ENCODE peak calls at places on chromosomes 6 and 20, in eight cellular contexts. R is heart left ventricle, Z is breast epithelium, I is endothelial cell of umbilical vein, B is lower leg skin, Y is K562, M is suprapubic skin, A is A549. S is an unnamed sample.

GRCh38 chr20:7741866-7742265 is 198.4 kb downstream of the HAO1 start:
- DNase-seq in M (no peak), B (no peak), R (no peak), Z (no peak), Y (no peak), A (no peak), I (peak; percentile 42), S (no peak)

GRCh38 chr6:112268011-112268410 is 13.6 kb upstream of the LAMA4 start:
- DNase-seq in Y (no peak), I (no peak), B (no peak), M (no peak), A (no peak), Z (no peak), R (no peak), S (no peak)

GRCh38 chr6:152697634-152698033 is at the start of gene MYCT1:
- DNase-seq in M (no peak), A (no peak), I (peak; percentile 98), Y (no peak), B (no peak), R (no peak), Z (no peak), S (no peak)

GRCh38 chr20:47493175-47493953 is 8.3 kb upstream of the NCOA3 start:
- DNase-seq in M (peak; percentile 90), R (peak; percentile 87), Y (peak; percentile 69), B (peak; percentile 91), Z (peak; percentile 74), I (peak; percentile 49), A (peak; percentile 64), S (peak; percentile 78)

GRCh38 chr6:142695016-142695415 is 250.0 kb downstream of the HIVEP2 start:
- DNase-seq in Z (no peak), A (no peak), B (no peak), R (no peak), I (no peak), M (no peak), Y (no peak), S (no peak)

GRCh38 chr6:113777601-113778000 is 79.5 kb upstream of the MARCKS start:
- DNase-seq in Y (no peak), R (no peak), I (no peak), A (no peak), B (no peak), M (no peak), Z (no peak), S (no peak)

GRCh38 chr6:164039954-164040375 is 625.4 kb downstream of the QKI start:
- DNase-seq in Y (peak; percentile 97), B (no peak), A (no peak), Z (no peak), R (peak; percentile 66), I (peak; percentile 58), M (no peak), S (peak; percentile 17)

GRCh38 chr6:39059496-39060310 is 11.1 kb downstream of the GLP1R start:
- DNase-seq in R (no peak), Z (no peak), I (no peak), A (no peak), Y (no peak), M (no peak), B (no peak), S (no peak)

GRCh38 chr20:62193079-62194025 is 10.5 kb downstream of the MTG2 start:
- DNase-seq in A (no peak), I (no peak), Y (no peak), Z (no peak), M (no peak), R (no peak), B (no peak), S (no peak)

GRCh38 chr6:167093406-167093921 is 29.4 kb upstream of the CCR6 start:
- DNase-seq in Y (no peak), B (no peak), R (no peak), I (no peak), A (no peak), Z (no peak), M (no peak), S (no peak)

GRCh38 chr6:44542401-44543116 is 155.1 kb downstream of the CDC5L start:
- DNase-seq in Z (no peak), Y (no peak), M (peak; percentile 67), I (no peak), A (no peak), R (no peak), B (no peak), S (no peak)

GRCh38 chr6:16762547-16763477 is 1.6 kb upstream of the ATXN1 start:
- DNase-seq in Z (peak; percentile 77), Y (peak; percentile 67), I (peak; percentile 88), A (peak; percentile 70), R (peak; percentile 62), M (no peak), B (peak; percentile 64), S (peak; percentile 65)

GRCh38 chr6:42197574-42198362 is 3.0 kb upstream of the GUCA1B start:
- DNase-seq in M (no peak), Y (peak; percentile 89), B (no peak), I (peak; percentile 49), Z (no peak), R (no peak), A (peak; percentile 68), S (no peak)

GRCh38 chr20:40689100-40689942 is at the start of gene MAFB:
- DNase-seq in Y (peak; percentile 60), R (peak; percentile 97), A (peak; percentile 44), M (peak; percentile 97), Z (peak; percentile 95), I (peak; percentile 95), B (peak; percentile 94), S (peak; percentile 95)

GRCh38 chr20:38094373-38094775 is 60.8 kb downstream of the RPRD1B start:
- DNase-seq in A (peak; percentile 57), Z (no peak), M (no peak), I (peak; percentile 72), R (no peak), Y (peak; percentile 59), B (peak; percentile 45), S (no peak)

GRCh38 chr6:163793584-163793983 is 379.1 kb downstream of the QKI start:
- DNase-seq in B (no peak), Z (no peak), A (peak; percentile 17), R (no peak), I (no peak), M (no peak), Y (no peak), S (no peak)

GRCh38 chr6:30071081-30071818 is 4.3 kb downstream of the PPP1R11 start:
- DNase-seq in B (no peak), R (peak; percentile 77), A (no peak), M (no peak), Z (no peak), I (peak; percentile 11), Y (no peak), S (no peak)

GRCh38 chr6:41529049-41529448 is 17.1 kb upstream of the FOXP4 start:
- DNase-seq in M (no peak), A (no peak), Z (no peak), B (no peak), R (no peak), I (no peak), Y (no peak), S (no peak)

GRCh38 chr6:132088150-132088549 is 137.0 kb upstream of the CCN2 start:
- DNase-seq in Y (no peak), B (no peak), I (no peak), M (no peak), Z (no peak), A (no peak), R (no peak), S (no peak)

GRCh38 chr6:137666202-137666774 is 172.1 kb upstream of the OLIG3 start:
- DNase-seq in R (no peak), Z (no peak), Y (no peak), I (no peak), A (no peak), B (no peak), M (no peak), S (no peak)

GRCh38 chr6:111985202-111985731 is 68.6 kb upstream of the CCN6 start:
- DNase-seq in A (no peak), M (no peak), Z (no peak), Y (no peak), B (peak; percentile 39), R (no peak), I (peak; percentile 58), S (peak; percentile 61)

GRCh38 chr6:1592852-1593251 is 16.9 kb upstream of the FOXC1 start:
- DNase-seq in M (no peak), Y (no peak), Z (no peak), A (no peak), R (no peak), B (no peak), I (no peak), S (no peak)

GRCh38 chr20:37162674-37163073 is 16.5 kb upstream of the RPN2 start:
- DNase-seq in M (no peak), Z (no peak), R (no peak), I (no peak), A (no peak), B (no peak), Y (peak; percentile 47), S (no peak)

GRCh38 chr6:150720774-150721233 is 121.1 kb downstream of the PLEKHG1 start:
- DNase-seq in Z (no peak), A (no peak), B (no peak), M (no peak), I (no peak), Y (no peak), R (no peak), S (no peak)

GRCh38 chr20:32359633-32360332 is 1.7 kb downstream of the ASXL1 start:
- DNase-seq in R (no peak), I (peak; percentile 26), A (no peak), Y (no peak), M (no peak), B (no peak), Z (no peak), S (no peak)
- TF ChIP-seq POLR2A in R (no peak), I (no peak), A (no peak), Y (no peak), M (no peak), B (no peak), Z (no peak), S (no peak)

GRCh38 chr6:37904590-37904989 is 85.1 kb downstream of the ZFAND3 start:
- DNase-seq in Y (no peak), M (no peak), A (no peak), I (peak; percentile 34), R (no peak), B (no peak), Z (no peak), S (no peak)
- TF ChIP-seq POLR2A in Y (no peak), M (no peak), A (no peak), I (no peak), R (no peak), B (no peak), Z (no peak), S (no peak)

GRCh38 chr20:51368461-51369211 is 173.9 kb downstream of the NFATC2 start:
- DNase-seq in R (no peak), Z (no peak), A (no peak), Y (no peak), B (no peak), I (no peak), M (no peak), S (no peak)
- TF ChIP-seq POLR2A in R (no peak), Z (no peak), A (no peak), Y (no peak), B (no peak), I (no peak), M (no peak), S (no peak)

GRCh38 chr20:21505161-21505809 is 8.6 kb downstream of the NKX2-2 start:
- DNase-seq in Z (no peak), M (peak; percentile 84), Y (peak; percentile 70), I (peak; percentile 45), A (peak; percentile 70), R (peak; percentile 86), B (peak; percentile 40), S (peak; percentile 38)
- TF ChIP-seq POLR2A in Z (no peak), M (no peak), Y (no peak), I (no peak), A (no peak), R (no peak), B (no peak), S (no peak)

S was measured in prostate gland.